ENCODE peak calls at places on chromosome 21, in seven cellular contexts. C is GM23338, Z is astrocyte, K is prostate gland, M is tibial nerve, L is tibial artery, U is A549. T is an unnamed sample.

GRCh38 chr21:42495765-42496119 is 282 bp downstream of the RSPH1 start:
- DNase-seq in C (peak; percentile 49), Z (no peak), K (no peak), M (peak; percentile 21), L (no peak), U (no peak), T (no peak)

GRCh38 chr21:42433946-42434551 is 30.3 kb downstream of the UBASH3A start:
- DNase-seq in C (no peak), Z (no peak), K (no peak), M (no peak), L (no peak), U (no peak), T (no peak)

GRCh38 chr21:42060166-42060565 is 11.0 kb upstream of the UMODL1 start:
- DNase-seq in C (no peak), Z (no peak), K (no peak), M (no peak), L (no peak), U (no peak), T (no peak)

GRCh38 chr21:22138297-22139016 is 1140.2 kb downstream of the NCAM2 start:
- DNase-seq in C (no peak), Z (no peak), K (no peak), M (no peak), L (no peak), U (no peak), T (no peak)

GRCh38 chr21:34790834-34791233 is 122.0 kb downstream of the CLIC6 start:
- DNase-seq in C (no peak), Z (no peak), K (no peak), M (no peak), L (no peak), U (no peak), T (no peak)

GRCh38 chr21:37225440-37225839 is 41.7 kb downstream of the VPS26C start:
- DNase-seq in C (no peak), Z (no peak), K (no peak), M (no peak), L (no peak), U (no peak), T (no peak)

GRCh38 chr21:42541174-42541573 is 27.5 kb downstream of the SLC37A1 start:
- DNase-seq in C (no peak), Z (no peak), K (no peak), M (no peak), L (no peak), U (no peak), T (no peak)

GRCh38 chr21:46423546-46424061 is 35.1 kb upstream of the DIP2A start:
- DNase-seq in C (peak; percentile 76), Z (no peak), K (no peak), M (no peak), L (no peak), U (no peak), T (no peak)

GRCh38 chr21:18155508-18156193 is 89.0 kb upstream of the CHODL start:
- DNase-seq in C (peak; percentile 80), Z (peak; percentile 36), K (no peak), M (no peak), L (no peak), U (no peak), T (no peak)

GRCh38 chr21:42254631-42255030 is 35.7 kb downstream of the ABCG1 start:
- DNase-seq in C (no peak), Z (no peak), K (no peak), M (no peak), L (no peak), U (no peak), T (no peak)

GRCh38 chr21:44029460-44030087 is 17.5 kb downstream of the TRAPPC10 start:
- DNase-seq in C (no peak), Z (no peak), K (no peak), M (no peak), L (no peak), U (no peak), T (no peak)

GRCh38 chr21:35324372-35325220 is 275.5 kb upstream of the RUNX1 start:
- DNase-seq in C (no peak), Z (peak; percentile 82), K (peak; percentile 28), M (peak; percentile 30), L (peak; percentile 44), U (no peak), T (no peak)

GRCh38 chr21:41606706-41607105 is 98.7 kb upstream of the TMPRSS2 start:
- DNase-seq in C (no peak), Z (no peak), K (no peak), M (no peak), L (no peak), U (no peak), T (no peak)

GRCh38 chr21:24955275-24955961 is 651.9 kb downstream of the MRPL39 start:
- DNase-seq in C (no peak), Z (no peak), K (no peak), M (no peak), L (no peak), U (no peak), T (no peak)

GRCh38 chr21:36859744-36860501 is 106.5 kb downstream of the HLCS start:
- DNase-seq in C (peak; percentile 79), Z (no peak), K (no peak), M (peak; percentile 57), L (peak; percentile 70), U (peak; percentile 86), T (peak; percentile 75)

GRCh38 chr21:37445228-37445627 is 78.7 kb downstream of the DYRK1A start:
- DNase-seq in C (no peak), Z (peak; percentile 74), K (no peak), M (no peak), L (no peak), U (no peak), T (no peak)

DNA sequence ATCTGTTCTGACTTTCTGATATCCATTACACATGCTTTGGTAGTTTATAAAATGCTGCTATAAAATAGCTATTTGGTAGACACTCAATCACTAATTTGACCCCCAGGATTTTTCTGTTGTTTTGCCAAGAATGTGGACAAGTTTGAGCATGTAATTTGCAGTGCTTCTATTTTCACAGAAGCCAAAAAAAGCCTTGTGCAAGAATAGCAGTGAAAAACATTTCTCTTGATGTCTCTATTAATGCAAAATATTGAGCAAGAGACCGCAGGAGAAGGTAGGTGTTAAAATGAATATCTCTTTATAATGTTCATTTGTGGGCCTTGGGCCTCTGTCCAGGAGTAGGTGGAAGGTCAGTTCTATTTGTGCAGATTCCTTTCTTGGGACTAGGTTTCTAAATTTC is 22.5 kb downstream of the MAP3K7CL start:
- DNase-seq in C (no peak), Z (peak; percentile 57), K (peak; percentile 37), M (no peak), L (no peak), U (no peak), T (no peak)
- H3K4me1 ChIP-seq in C (no peaks in the 10 kb centered on the region), Z (peaks cover 18% of the 10 kb centered on the region), K (peaks cover 16% of the 10 kb centered on the region), M (no peaks in the 10 kb centered on the region), L (peaks cover 32% of the 10 kb centered on the region), U (no peaks in the 10 kb centered on the region), T (peaks cover 1% of the 10 kb centered on the region)

GRCh38 chr21:14602418-14602987 is 56.4 kb upstream of the SAMSN1 start:
- DNase-seq in C (no peak), Z (no peak), K (no peak), M (no peak), L (no peak), U (no peak), T (no peak)
- H3K4me3 ChIP-seq in C (no peak overlapping the region), Z (no peak overlapping the region), K (no peak overlapping the region), M (no peak overlapping the region), L (no peak overlapping the region), U (no peak overlapping the region), T (no peak overlapping the region)

GRCh38 chr21:39956586-39956985 is 89.3 kb downstream of the PCP4 start:
- DNase-seq in C (peak; percentile 10), Z (no peak), K (no peak), M (no peak), L (no peak), U (no peak), T (no peak)
- TF ChIP-seq CTCF in C (no peak), Z (no peak), K (no peak), M (no peak), L (no peak), U (no peak), T (no peak)

GRCh38 chr21:33370292-33370691 is 32.9 kb upstream of the IFNGR2 start:
- DNase-seq in C (no peak), Z (no peak), K (no peak), M (no peak), L (no peak), U (no peak), T (no peak)
- H3K4me1 ChIP-seq in C (no peaks in the 10 kb centered on the region), Z (peaks cover 4% of the 10 kb centered on the region), K (no peaks in the 10 kb centered on the region), M (no peaks in the 10 kb centered on the region), L (no peaks in the 10 kb centered on the region), U (peaks cover 15% of the 10 kb centered on the region), T (no peaks in the 10 kb centered on the region)

DNA sequence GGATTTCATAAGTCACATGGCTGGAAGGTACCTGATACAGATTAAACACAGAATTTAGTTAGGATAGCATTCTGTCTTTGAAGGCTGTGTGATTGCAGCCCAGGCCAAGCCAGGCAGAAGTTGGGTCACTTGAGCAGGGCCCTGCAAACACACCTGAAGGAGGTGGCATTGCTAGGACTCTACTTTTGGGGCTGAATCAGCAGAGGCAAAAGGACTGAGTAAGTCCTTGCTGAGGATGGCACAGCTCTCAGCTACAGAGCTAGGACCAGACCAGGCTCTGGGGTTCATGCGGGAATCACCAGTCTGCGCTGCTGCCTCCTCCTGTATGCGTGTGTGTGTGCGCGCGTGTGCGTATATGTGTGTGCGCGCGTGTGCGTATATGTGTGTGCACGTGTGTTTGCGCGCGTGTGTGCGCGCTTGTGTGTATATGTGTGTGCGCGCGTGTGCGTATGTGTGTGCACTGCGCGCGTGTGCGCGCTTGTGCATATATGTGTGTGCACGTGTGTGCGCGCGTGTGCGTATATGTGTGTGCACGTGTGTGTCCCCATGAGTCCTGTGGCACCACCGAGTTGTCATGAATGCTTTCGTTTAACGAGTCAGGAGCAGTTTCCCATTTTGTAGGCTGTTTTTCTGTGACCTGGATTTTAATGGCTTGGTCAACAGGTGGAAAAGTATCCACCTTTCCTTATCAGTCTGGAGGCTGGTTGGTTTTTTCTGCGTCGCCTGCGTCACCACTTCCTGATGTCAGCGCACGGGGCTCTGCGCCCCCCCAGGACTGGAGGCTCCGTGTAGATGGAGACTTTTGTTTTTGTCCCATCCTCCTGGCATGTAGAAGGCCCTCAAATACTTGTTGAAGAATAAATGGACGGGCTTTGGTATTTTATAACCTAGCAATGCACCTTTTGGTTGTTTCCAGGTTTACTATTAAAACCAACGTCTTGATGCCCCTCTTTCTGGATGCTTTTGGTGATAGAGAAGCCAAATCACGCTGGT is 34.7 kb downstream of the ADARB1 start:
- DNase-seq in C (no peak), Z (no peak), K (no peak), M (no peak), L (no peak), U (no peak), T (no peak)
- H3K4me3 ChIP-seq in C (no peak overlapping the region), Z (no peak overlapping the region), K (no peak overlapping the region), M (no peak overlapping the region), L (peak overlapping the region; percentile 13), U (no peak overlapping the region), T (no peak overlapping the region)